ENCODE peak calls at places on chromosomes 7 and 10, in nine cellular contexts. B is hepatocyte, D is AG10803, U is transverse colon, T is fibroblast of the aortic adventitia, I is endodermal cell, P is OCI-LY7, A is activated B cell treated with CpG ODN at 0.5 μM for 24 hours, W is psoas muscle. M is an unnamed sample.
A peak's percentile ranks its signal among the peaks of the same experiment; 100 is the strongest.

GRCh38 chr10:14671383-14671782 is 103.3 kb downstream of the FAM107B start:
- DNase-seq in B (peak; percentile 38), D (no peak), U (no peak), T (no peak), I (peak; percentile 83), P (no peak), A (no peak), W (no peak), M (no peak)

GRCh38 chr10:131264110-131264788 is 47.3 kb downstream of the TCERG1L start:
- DNase-seq in B (no peak), D (no peak), U (no peak), T (no peak), I (no peak), P (no peak), A (no peak), W (no peak), M (no peak)

GRCh38 chr10:68261132-68261856 is 29.4 kb upstream of the ATOH7 start:
- DNase-seq in B (no peak), D (no peak), U (peak; percentile 9), T (no peak), I (no peak), P (no peak), A (no peak), W (no peak), M (no peak)

GRCh38 chr7:26626687-26627086 is 237.7 kb downstream of the SKAP2 start:
- DNase-seq in B (no peak), D (no peak), U (no peak), T (no peak), I (no peak), P (no peak), A (no peak), W (no peak), M (no peak)

GRCh38 chr10:120833222-120833928 is 17.8 kb upstream of the WDR11 start:
- DNase-seq in B (peak; percentile 64), D (no peak), U (no peak), T (no peak), I (no peak), P (no peak), A (no peak), W (no peak), M (no peak)

GRCh38 chr7:159318682-159319351 is 174.2 kb upstream of the VIPR2 start:
- DNase-seq in B (no peak), D (no peak), U (no peak), T (no peak), I (no peak), P (no peak), A (no peak), W (no peak), M (no peak)

GRCh38 chr10:118310822-118311221 is 31.3 kb downstream of the FAM204A start:
- DNase-seq in B (no peak), D (peak; percentile 39), U (no peak), T (no peak), I (no peak), P (no peak), A (no peak), W (no peak), M (no peak)

GRCh38 chr10:108434818-108435217 is 1270.3 kb upstream of the SORCS1 start:
- DNase-seq in B (no peak), D (no peak), U (no peak), T (no peak), I (no peak), P (no peak), A (no peak), W (no peak), M (no peak)

GRCh38 chr10:71965623-71966022 is 1.4 kb downstream of the CHST3 start:
- DNase-seq in B (no peak), D (no peak), U (no peak), T (no peak), I (no peak), P (no peak), A (no peak), W (no peak), M (no peak)

DNA sequence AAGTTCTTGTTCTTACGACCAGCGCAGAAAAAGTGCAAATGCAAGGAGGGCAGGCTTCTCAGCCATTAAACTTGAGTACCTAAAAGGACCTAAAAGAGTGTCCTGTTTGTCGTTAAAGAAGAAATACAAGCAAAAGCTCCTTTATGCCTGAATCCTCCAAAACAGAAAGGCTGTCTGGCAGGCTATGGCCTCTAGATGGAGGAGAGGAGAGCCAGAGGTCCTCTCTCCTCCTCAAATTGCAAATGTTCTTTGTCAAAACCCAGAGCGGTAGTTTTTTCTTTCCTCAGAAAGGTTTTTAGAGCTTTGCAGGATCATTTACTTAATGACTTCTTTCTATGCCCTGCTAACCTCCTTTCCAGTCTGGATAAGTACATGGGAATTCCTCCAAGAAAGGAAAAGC is 1.9 kb upstream of the SORCS1 start:
- DNase-seq in B (no peak), D (no peak), U (no peak), T (no peak), I (peak; percentile 57), P (no peak), A (no peak), W (no peak), M (no peak)
- TF ChIP-seq CTCF in B (peak; percentile 20), D (no peak), U (no peak), T (no peak), I (peak; percentile 71), P (no peak), A (no peak), W (no peak), M (no peak)

GRCh38 chr7:20783716-20784310 is 2.9 kb downstream of the SP8 start:
- DNase-seq in B (peak; percentile 66), D (peak; percentile 11), U (no peak), T (no peak), I (peak; percentile 88), P (no peak), A (no peak), W (no peak), M (no peak)
- TF ChIP-seq CTCF in B (peak; percentile 18), D (no peak), U (no peak), T (no peak), I (peak; percentile 51), P (no peak), A (no peak), W (no peak), M (no peak)

DNA sequence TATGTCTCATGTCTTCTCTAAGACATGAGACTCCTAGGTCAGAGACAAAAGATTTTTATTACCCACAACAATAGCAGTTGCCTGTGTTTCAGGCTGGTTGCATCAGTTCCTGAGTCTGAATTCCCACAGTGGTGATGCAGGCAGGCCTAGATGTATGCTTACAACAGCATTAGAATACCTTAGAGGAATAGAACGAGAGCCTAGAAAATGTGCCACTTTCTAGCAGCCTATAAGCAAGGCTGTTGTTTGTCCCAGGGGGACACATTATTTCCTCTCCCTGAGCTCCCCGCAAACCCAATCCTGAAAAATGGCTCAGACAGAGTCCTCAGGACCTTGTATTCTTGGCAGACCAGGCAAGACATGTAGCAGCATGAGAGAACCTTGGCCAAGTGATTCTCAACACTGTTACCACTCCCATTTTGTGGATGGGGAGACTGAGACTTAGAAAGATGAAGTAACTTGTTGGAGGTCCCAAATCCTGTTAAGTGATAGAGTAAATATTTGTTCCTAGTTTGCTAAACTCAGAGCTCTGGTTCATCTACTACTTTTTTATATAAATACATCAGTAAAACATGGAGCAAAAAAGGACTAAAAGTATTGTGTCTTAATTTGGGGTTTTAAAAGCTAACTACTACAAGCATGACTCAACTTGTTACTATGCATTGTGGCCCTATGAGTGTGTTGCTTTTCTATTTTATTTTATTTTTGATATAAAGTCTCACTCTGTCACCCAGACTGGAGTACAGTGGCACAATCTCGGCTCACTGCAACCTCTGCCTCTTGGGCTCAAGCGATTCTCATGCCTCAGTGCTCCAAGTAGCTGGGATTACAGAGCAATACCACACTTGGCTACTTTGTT is 14.2 kb downstream of the VTI1A start:
- DNase-seq in B (no peak), D (peak; percentile 88), U (no peak), T (peak; percentile 87), I (no peak), P (no peak), A (no peak), W (no peak), M (no peak)
- TF ChIP-seq CTCF in B (no peak), D (no peak), U (no peak), T (no peak), I (no peak), P (no peak), A (no peak), W (no peak), M (no peak)

DNA sequence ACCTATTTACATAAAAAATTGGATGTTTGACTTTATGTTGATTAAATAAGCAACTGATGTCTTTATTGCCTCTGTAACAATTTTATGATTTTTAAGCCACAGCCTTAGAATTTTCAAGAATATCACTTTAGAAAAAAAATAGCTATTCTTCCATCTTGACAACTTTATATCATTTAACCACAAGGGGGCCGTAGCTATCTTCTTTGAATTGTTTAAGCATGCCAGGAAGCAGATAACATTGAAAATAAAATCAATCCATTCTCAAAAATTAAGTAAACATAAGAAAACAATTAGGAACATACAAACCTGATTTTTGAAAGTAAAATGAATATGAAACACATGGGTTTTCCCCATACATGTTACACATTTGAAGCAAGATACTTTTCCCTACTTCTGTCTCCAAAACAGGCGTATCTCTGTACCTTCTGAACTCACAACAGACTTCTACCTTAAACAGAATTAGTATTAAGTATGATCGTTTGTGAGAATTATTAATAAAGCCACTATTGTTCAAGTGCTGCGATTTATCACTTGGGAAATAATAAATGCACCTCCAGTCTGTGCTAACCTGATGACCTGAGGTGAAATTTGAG is 209.0 kb downstream of the CACNA2D1 start:
- DNase-seq in B (peak; percentile 57), D (peak; percentile 54), U (no peak), T (peak; percentile 73), I (no peak), P (peak; percentile 33), A (no peak), W (no peak), M (no peak)
- TF ChIP-seq CTCF in B (peak; percentile 74), D (peak; percentile 74), U (peak; percentile 51), T (peak; percentile 56), I (peak; percentile 91), P (peak; percentile 84), A (no peak), W (peak; percentile 62), M (peak; percentile 78)

GRCh38 chr10:63723320-63723719 is 202.1 kb downstream of the REEP3 start:
- DNase-seq in B (no peak), D (no peak), U (no peak), T (no peak), I (no peak), P (no peak), A (no peak), W (no peak), M (no peak)

GRCh38 chr10:63722537-63722936 is 201.3 kb downstream of the REEP3 start:
- DNase-seq in B (peak; percentile 21), D (peak; percentile 92), U (no peak), T (peak; percentile 86), I (no peak), P (no peak), A (no peak), W (peak; percentile 43), M (no peak)

GRCh38 chr10:63726883-63727282 is 205.7 kb downstream of the REEP3 start:
- DNase-seq in B (no peak), D (no peak), U (no peak), T (no peak), I (no peak), P (no peak), A (no peak), W (no peak), M (no peak)

GRCh38 chr10:63723741-63724140 is 202.5 kb downstream of the REEP3 start:
- DNase-seq in B (no peak), D (no peak), U (no peak), T (no peak), I (no peak), P (no peak), A (no peak), W (no peak), M (no peak)

DNA sequence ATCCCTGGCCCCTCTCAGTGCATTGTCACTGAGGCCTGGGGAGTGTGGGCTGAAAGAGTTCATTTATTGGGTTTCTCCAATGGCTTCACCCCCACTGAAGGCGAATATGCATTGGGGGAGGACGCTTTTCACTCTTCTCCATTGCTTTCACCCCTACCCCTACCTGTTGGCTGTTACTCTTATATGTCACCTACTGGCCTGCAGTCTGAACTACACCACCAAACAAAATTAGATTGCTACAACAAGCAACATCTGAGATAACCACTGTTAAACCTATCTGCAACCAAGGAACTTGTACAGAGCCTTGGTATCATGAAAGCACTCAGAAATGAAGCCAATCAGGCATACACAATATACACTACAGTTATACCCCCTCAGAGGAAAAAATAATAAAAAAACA is 203.7 kb downstream of the REEP3 start:
- DNase-seq in B (no peak), D (no peak), U (no peak), T (no peak), I (no peak), P (peak; percentile 14), A (no peak), W (no peak), M (no peak)
- TF ChIP-seq CTCF in B (no peak), D (no peak), U (no peak), T (peak; percentile 0), I (peak; percentile 66), P (peak; percentile 58), A (no peak), W (no peak), M (no peak)